ENCODE peak calls at places on chromosomes 3 and 15, in six cellular contexts. H, I, B, U, J and X are unnamed samples.

GRCh38 chr3:31962801-31963205 is 18.3 kb downstream of the OSBPL10 start:
- DNase-seq in H (no peak), I (peak; percentile 52), B (peak; percentile 87), U (no peak), J (no peak), X (peak; percentile 1)

GRCh38 chr3:15585111-15585844 is 16.1 kb downstream of the HACL1 start:
- DNase-seq in H (no peak), I (no peak), B (no peak), U (no peak), J (no peak), X (no peak)

GRCh38 chr15:36724901-36725300 is 145.5 kb downstream of the CDIN1 start:
- DNase-seq in H (no peak), I (no peak), B (no peak), U (no peak), J (no peak), X (no peak)

GRCh38 chr15:33094336-33094735 is 100.2 kb downstream of the FMN1 start:
- DNase-seq in H (no peak), I (no peak), B (peak; percentile 24), U (no peak), J (no peak), X (no peak)

GRCh38 chr3:68017069-68017468 is 362.7 kb upstream of the SUCLG2 start:
- DNase-seq in H (no peak), I (peak; percentile 8), B (no peak), U (no peak), J (no peak), X (no peak)

GRCh38 chr3:10946526-10946925 is 46.0 kb upstream of the SLC6A1 start:
- DNase-seq in H (no peak), I (no peak), B (no peak), U (no peak), J (no peak), X (no peak)

GRCh38 chr3:113771993-113772392 is 25.2 kb downstream of the ATP6V1A start:
- DNase-seq in H (no peak), I (peak; percentile 11), B (no peak), U (no peak), J (no peak), X (no peak)

GRCh38 chr3:133161666-133162065 is 123.5 kb downstream of the TMEM108 start:
- DNase-seq in H (no peak), I (no peak), B (no peak), U (no peak), J (no peak), X (no peak)

GRCh38 chr3:54916722-54917121 is 11.1 kb downstream of the LRTM1 start:
- DNase-seq in H (no peak), I (no peak), B (no peak), U (no peak), J (no peak), X (no peak)

GRCh38 chr3:60792287-60792852 is 458.9 kb downstream of the FHIT start:
- DNase-seq in H (no peak), I (no peak), B (no peak), U (no peak), J (no peak), X (no peak)

GRCh38 chr3:188685789-188686188 is 486.0 kb upstream of the TPRG1 start:
- DNase-seq in H (no peak), I (no peak), B (no peak), U (no peak), J (no peak), X (no peak)

GRCh38 chr3:34777361-34777760 is 862.0 kb upstream of the ARPP21 start:
- DNase-seq in H (no peak), I (no peak), B (no peak), U (no peak), J (no peak), X (no peak)

GRCh38 chr3:58480309-58480708 is 11.6 kb upstream of the KCTD6 start:
- DNase-seq in H (no peak), I (no peak), B (no peak), U (no peak), J (no peak), X (no peak)

GRCh38 chr15:33135355-33135781 is 59.1 kb downstream of the FMN1 start:
- DNase-seq in H (no peak), I (no peak), B (no peak), U (no peak), J (no peak), X (no peak)

GRCh38 chr15:24772709-24773373 is 97.3 kb downstream of the NPAP1 start:
- DNase-seq in H (no peak), I (peak; percentile 67), B (peak; percentile 81), U (no peak), J (no peak), X (peak; percentile 73)

GRCh38 chr3:177499779-177500423 is 302.6 kb upstream of the TBL1XR1 start:
- DNase-seq in H (no peak), I (peak; percentile 96), B (no peak), U (no peak), J (no peak), X (no peak)

GRCh38 chr15:46713045-46713444 is 1004.3 kb upstream of the SEMA6D start:
- DNase-seq in H (no peak), I (no peak), B (no peak), U (no peak), J (no peak), X (no peak)

GRCh38 chr3:192901435-192901834 is 16.2 kb downstream of the MB21D2 start:
- DNase-seq in H (no peak), I (no peak), B (peak; percentile 65), U (no peak), J (no peak), X (no peak)

GRCh38 chr3:45677045-45677436 is 12.2 kb upstream of the SACM1L start:
- DNase-seq in H (no peak), I (peak; percentile 40), B (no peak), U (peak; percentile 92), J (no peak), X (no peak)

GRCh38 chr3:137163241-137163916 is 205.6 kb downstream of the IL20RB start:
- DNase-seq in H (no peak), I (no peak), B (no peak), U (no peak), J (no peak), X (no peak)

GRCh38 chr3:129688310-129688895 is 81.9 kb upstream of the PLXND1 start:
- DNase-seq in H (no peak), I (peak; percentile 78), B (peak; percentile 36), U (no peak), J (no peak), X (peak; percentile 19)

GRCh38 chr3:4147719-4148118 is 155.4 kb upstream of the SETMAR start:
- DNase-seq in H (no peak), I (no peak), B (no peak), U (no peak), J (no peak), X (no peak)

GRCh38 chr15:32872606-32873291 is 154.9 kb downstream of the GREM1 start:
- DNase-seq in H (no peak), I (no peak), B (no peak), U (no peak), J (no peak), X (no peak)

GRCh38 chr15:49235446-49236207 is 65.6 kb downstream of the GALK2 start:
- DNase-seq in H (peak; percentile 56), I (peak; percentile 37), B (peak; percentile 92), U (peak; percentile 88), J (peak; percentile 48), X (peak; percentile 59)
- TF ChIP-seq MAX in H (no peak), I (no peak), B (no peak), U (no peak), J (no peak), X (no peak)

GRCh38 chr3:156371683-156372082 is 183.2 kb downstream of the SSR3 start:
- DNase-seq in H (no peak), I (no peak), B (no peak), U (no peak), J (no peak), X (no peak)

GRCh38 chr3:156368189-156368588 is 186.7 kb downstream of the SSR3 start:
- DNase-seq in H (no peak), I (no peak), B (no peak), U (no peak), J (no peak), X (no peak)

GRCh38 chr3:156360992-156361391 is 193.9 kb downstream of the SSR3 start:
- DNase-seq in H (no peak), I (no peak), B (no peak), U (no peak), J (no peak), X (no peak)

GRCh38 chr3:156366559-156366958 is 188.4 kb downstream of the SSR3 start:
- DNase-seq in H (no peak), I (no peak), B (no peak), U (no peak), J (no peak), X (no peak)
- TF ChIP-seq MAX in H (no peak), I (no peak), B (no peak), U (no peak), J (no peak), X (no peak)

DNA sequence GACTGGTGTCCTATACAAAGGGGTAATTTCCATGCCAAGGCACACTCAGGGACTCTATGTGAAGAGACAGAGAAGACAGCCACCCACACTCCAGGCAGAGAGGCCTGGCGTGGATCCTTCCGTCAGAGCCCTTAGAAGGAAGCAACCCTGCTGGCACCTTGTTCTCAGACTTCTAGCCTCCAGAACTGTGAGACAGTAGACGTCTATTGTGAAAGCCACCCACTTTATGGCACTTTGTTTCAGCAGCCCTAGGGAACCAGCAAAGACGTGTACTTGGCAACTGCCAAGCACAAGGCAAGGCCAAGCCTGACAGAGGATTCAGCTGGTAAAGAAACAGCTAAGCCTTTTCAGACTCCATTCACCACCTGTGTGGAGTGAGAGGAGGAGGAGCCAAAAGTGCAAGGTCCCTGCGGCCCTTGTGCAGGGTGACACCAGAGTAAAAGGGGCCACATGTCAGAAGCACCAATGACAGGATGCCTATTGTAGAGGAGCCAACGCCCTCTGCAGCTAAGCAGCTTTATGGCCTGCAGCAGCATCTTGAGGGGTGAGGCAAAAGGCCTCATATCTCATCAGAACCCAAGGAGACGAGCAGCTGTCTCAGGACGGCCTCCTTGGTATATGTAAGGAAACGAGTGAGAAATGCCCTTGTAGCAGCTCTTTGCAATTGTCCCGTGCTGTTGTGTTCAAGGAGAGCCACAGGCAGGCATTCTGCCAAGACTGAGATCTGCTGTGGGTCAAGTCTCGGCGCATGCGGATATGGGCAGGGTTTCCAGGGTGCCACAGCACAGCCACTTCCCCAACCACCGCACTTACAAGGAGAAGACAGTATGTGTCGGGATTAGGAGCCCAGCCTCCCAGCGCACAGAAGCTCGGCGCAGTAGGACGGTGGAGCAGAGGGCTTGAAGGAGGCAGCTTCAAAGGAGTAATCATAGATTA is 121.5 kb upstream of the LIPC start:
- DNase-seq in H (no peak), I (peak; percentile 6), B (no peak), U (no peak), J (no peak), X (no peak)
- TF ChIP-seq MAX in H (no peak), I (no peak), B (no peak), U (no peak), J (no peak), X (no peak)

GRCh38 chr3:110958476-110959147 is 113.0 kb upstream of the NECTIN3 start:
- DNase-seq in H (no peak), I (no peak), B (no peak), U (no peak), J (no peak), X (no peak)

DNA sequence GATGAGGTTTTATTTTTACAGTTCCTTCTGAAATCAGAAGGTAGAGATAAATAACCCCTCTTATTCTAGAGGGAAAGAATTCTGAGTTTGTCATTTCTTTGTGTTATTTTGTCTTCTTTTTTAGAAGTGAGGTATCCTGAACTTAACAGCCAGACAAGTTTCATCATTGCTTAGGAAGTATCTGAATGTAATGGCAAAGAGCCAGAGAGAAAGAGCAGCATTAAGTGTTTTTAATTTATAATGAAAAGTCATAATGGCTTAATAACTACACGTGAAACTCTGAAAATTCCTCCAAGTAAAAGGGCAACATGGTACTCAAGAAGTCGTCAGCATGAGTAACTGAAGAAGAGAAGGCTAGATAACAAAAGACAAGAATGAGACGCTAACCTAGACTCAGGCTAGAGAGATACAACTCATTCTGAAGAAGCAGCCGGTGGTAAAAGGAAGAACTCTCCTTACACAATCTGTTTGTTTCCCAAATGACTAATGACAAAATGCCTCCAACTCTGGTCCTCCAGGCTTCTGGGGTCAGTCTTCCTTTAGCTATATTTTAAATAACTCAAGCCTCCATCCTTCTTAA is 116.2 kb upstream of the NECTIN3 start:
- DNase-seq in H (no peak), I (no peak), B (no peak), U (no peak), J (no peak), X (no peak)
- TF ChIP-seq MAX in H (no peak), I (no peak), B (no peak), U (no peak), J (no peak), X (no peak)